ENCODE peak calls at places on chromosomes 3 and 15, in six cellular contexts. E is HCT116, N is SK-N-SH, M is Panc1, K is K562, I is H1. X is an unnamed sample.

GRCh38 chr3:171654809-171655208 is 155.5 kb downstream of the PLD1 start:
- DNase-seq in E (no peak), N (no peak), M (no peak), K (no peak), I (no peak), X (no peak)

GRCh38 chr15:52112203-52112750 is 298 bp downstream of the BCL2L10 start:
- DNase-seq in E (no peak), N (peak), M (no peak), K (no peak), I (no peak), X (no peak)

GRCh38 chr3:191094057-191094456 is 105.0 kb upstream of the OSTN start:
- DNase-seq in E (no peak), N (no peak), M (peak), K (no peak), I (no peak), X (no peak)

GRCh38 chr3:15513121-15513520 is 8.4 kb downstream of the COLQ start:
- DNase-seq in E (no peak), N (no peak), M (no peak), K (no peak), I (no peak), X (no peak)

GRCh38 chr3:172289583-172289982 is 158.7 kb downstream of the GHSR start:
- DNase-seq in E (no peak), N (peak), M (no peak), K (no peak), I (no peak), X (no peak)

GRCh38 chr3:82053236-82053635 is 291.8 kb upstream of the GBE1 start:
- DNase-seq in E (no peak), N (no peak), M (no peak), K (no peak), I (no peak), X (no peak)

GRCh38 chr15:74827632-74828031 is 1.2 kb downstream of the CPLX3 start:
- DNase-seq in E (no peak), N (no peak), M (no peak), K (no peak), I (no peak), X (no peak)

GRCh38 chr3:37997791-37998370 is 7.3 kb downstream of the VILL start:
- DNase-seq in E (no peak), N (no peak), M (no peak), K (no peak), I (no peak), X (no peak)

GRCh38 chr3:9951598-9951961 is 628 bp downstream of the PRRT3 start:
- DNase-seq in E (no peak), N (peak), M (no peak), K (no peak), I (no peak), X (no peak)

GRCh38 chr3:86180696-86181095 is 810.3 kb downstream of the VGLL3 start:
- DNase-seq in E (no peak), N (peak), M (no peak), K (no peak), I (no peak), X (peak)

GRCh38 chr15:58492661-58493397 is 61.0 kb downstream of the LIPC start:
- DNase-seq in E (no peak), N (no peak), M (no peak), K (peak), I (no peak), X (no peak)

GRCh38 chr15:64549860-64550259 is 89.5 kb downstream of the ZNF609 start:
- DNase-seq in E (no peak), N (no peak), M (no peak), K (no peak), I (no peak), X (no peak)

GRCh38 chr15:64552281-64552948 is 92.0 kb downstream of the ZNF609 start:
- DNase-seq in E (no peak), N (no peak), M (no peak), K (no peak), I (no peak), X (no peak)

GRCh38 chr15:64544450-64544849 is 84.1 kb downstream of the ZNF609 start:
- DNase-seq in E (no peak), N (no peak), M (no peak), K (no peak), I (no peak), X (no peak)

DNA sequence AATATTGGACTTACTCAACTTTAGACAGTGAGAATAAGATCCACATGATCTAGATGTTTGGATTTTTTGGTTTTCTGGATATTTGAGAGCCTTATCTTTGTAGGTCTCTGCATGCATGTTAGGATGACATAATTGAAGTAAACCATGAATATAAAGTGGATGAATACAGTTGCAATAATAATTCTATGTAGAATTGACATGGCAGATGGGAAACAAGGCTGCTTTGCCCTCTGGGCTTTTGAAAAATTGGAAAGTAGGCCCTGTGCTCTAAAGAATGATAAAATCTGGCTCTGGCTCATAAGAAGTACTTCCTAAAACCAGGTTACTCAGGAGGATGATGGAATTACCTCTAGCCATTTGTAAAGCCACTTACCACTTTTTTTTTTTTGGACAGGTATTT is 86.9 kb downstream of the ZNF609 start:
- DNase-seq in E (no peak), N (peak), M (no peak), K (no peak), I (no peak), X (no peak)
- TF ChIP-seq SIN3A in E (no peak), N (no peak), M (no peak), K (no peak), I (no peak), X (no peak)

GRCh38 chr3:59595830-59596229 is 546.0 kb upstream of the CFAP20DC start:
- DNase-seq in E (no peak), N (no peak), M (no peak), K (no peak), I (no peak), X (no peak)
- TF ChIP-seq SIN3A in E (no peak), N (no peak), M (no peak), K (no peak), I (no peak), X (no peak)

GRCh38 chr3:3665546-3665945 is 133.7 kb upstream of the LRRN1 start:
- DNase-seq in E (no peak), N (no peak), M (no peak), K (no peak), I (no peak), X (no peak)
- TF ChIP-seq SIN3A in E (no peak), N (no peak), M (no peak), K (no peak), I (no peak), X (no peak)

DNA sequence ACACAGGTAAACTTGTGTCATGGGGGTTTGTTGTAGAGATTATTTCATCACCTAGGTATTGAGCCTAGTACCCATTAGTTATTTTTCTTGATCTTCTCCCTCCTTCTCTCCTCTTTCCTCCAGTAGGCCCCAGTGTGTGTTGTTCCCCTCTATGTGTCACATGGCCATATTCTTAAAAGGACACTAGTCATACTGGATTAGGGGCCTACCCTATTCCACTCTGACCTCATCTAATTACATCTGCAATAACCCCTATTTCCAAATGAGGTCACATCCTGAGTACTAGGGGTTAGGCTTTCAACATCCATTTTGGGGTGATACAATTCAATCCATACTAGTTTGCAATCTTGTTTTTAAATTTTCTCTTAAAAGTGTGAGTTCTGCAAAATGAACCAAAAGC is 142.8 kb downstream of the IMPG2 start:
- DNase-seq in E (no peak), N (no peak), M (no peak), K (no peak), I (no peak), X (no peak)
- TF ChIP-seq SIN3A in E (no peak), N (no peak), M (no peak), K (no peak), I (no peak), X (no peak)

GRCh38 chr3:188581791-188582190 is 427.8 kb downstream of the LPP start:
- DNase-seq in E (no peak), N (no peak), M (no peak), K (no peak), I (no peak), X (no peak)

GRCh38 chr3:188581365-188581764 is 427.4 kb downstream of the LPP start:
- DNase-seq in E (no peak), N (no peak), M (no peak), K (no peak), I (no peak), X (peak)

GRCh38 chr3:188583476-188584161 is 429.7 kb downstream of the LPP start:
- DNase-seq in E (no peak), N (no peak), M (no peak), K (no peak), I (no peak), X (no peak)

GRCh38 chr3:188584958-188585689 is 431.2 kb downstream of the LPP start:
- DNase-seq in E (no peak), N (no peak), M (no peak), K (no peak), I (no peak), X (no peak)

DNA sequence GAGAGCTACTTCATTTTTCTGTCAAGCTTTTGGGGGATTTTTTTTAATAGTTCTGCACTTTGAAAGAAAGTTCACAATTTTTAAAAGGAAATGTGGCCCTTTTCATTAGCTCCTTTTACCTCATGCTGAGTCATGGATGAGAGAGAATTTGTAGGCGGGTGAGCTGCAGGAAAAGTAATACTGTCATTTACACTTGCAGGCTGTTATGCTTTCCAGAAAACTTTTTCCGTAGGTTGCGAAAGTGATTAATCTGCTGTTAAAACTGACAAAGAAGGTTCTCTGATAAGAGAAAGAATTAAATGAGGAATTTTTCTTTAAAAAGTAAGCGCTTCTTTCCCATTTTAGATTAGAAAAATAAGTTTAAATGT is 430.2 kb downstream of the LPP start:
- DNase-seq in E (no peak), N (no peak), M (no peak), K (no peak), I (no peak), X (no peak)
- TF ChIP-seq SIN3A in E (no peak), N (no peak), M (no peak), K (no peak), I (no peak), X (no peak)

GRCh38 chr3:23607184-23607847 is 198.4 kb upstream of the UBE2E1 start:
- DNase-seq in E (no peak), N (no peak), M (no peak), K (no peak), I (no peak), X (no peak)

GRCh38 chr3:23615068-23615467 is 190.7 kb upstream of the UBE2E1 start:
- DNase-seq in E (no peak), N (no peak), M (no peak), K (no peak), I (no peak), X (no peak)

GRCh38 chr3:23612296-23612891 is 193.4 kb upstream of the UBE2E1 start:
- DNase-seq in E (no peak), N (no peak), M (peak), K (no peak), I (no peak), X (no peak)

GRCh38 chr3:23608650-23609049 is 197.1 kb upstream of the UBE2E1 start:
- DNase-seq in E (no peak), N (no peak), M (no peak), K (no peak), I (no peak), X (no peak)

GRCh38 chr3:23611737-23612295 is 193.9 kb upstream of the UBE2E1 start:
- DNase-seq in E (no peak), N (no peak), M (no peak), K (no peak), I (no peak), X (no peak)
- TF ChIP-seq SIN3A in E (no peak), N (no peak), M (no peak), K (no peak), I (no peak), X (no peak)

GRCh38 chr15:70245932-70246622 is 148.4 kb upstream of the TLE3 start:
- DNase-seq in E (peak), N (no peak), M (no peak), K (no peak), I (no peak), X (no peak)
- TF ChIP-seq SIN3A in E (no peak), N (no peak), M (no peak), K (no peak), I (no peak), X (no peak)

DNA sequence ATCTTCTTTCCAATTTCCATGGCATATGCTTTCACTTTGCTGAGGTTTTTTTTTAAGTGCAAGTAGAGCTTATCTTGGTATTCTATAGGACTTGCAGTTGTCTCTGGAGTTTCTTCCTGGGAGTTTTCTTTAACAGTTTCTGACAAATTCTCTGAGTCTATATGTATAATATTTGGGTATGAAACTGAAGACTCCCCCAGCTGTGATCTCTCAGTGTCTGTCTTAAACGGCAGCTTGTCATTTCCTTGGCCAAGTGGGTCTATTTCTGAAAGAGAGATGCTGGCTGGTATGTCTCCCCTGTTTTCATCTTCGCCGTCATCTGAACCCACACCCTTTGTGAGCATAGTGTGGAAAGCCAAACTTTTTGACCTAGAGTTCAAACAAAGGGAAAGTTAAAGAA is 73.3 kb upstream of the PTX3 start:
- DNase-seq in E (no peak), N (no peak), M (no peak), K (no peak), I (no peak), X (no peak)
- TF ChIP-seq SIN3A in E (no peak), N (peak), M (no peak), K (no peak), I (no peak), X (no peak)

DNA sequence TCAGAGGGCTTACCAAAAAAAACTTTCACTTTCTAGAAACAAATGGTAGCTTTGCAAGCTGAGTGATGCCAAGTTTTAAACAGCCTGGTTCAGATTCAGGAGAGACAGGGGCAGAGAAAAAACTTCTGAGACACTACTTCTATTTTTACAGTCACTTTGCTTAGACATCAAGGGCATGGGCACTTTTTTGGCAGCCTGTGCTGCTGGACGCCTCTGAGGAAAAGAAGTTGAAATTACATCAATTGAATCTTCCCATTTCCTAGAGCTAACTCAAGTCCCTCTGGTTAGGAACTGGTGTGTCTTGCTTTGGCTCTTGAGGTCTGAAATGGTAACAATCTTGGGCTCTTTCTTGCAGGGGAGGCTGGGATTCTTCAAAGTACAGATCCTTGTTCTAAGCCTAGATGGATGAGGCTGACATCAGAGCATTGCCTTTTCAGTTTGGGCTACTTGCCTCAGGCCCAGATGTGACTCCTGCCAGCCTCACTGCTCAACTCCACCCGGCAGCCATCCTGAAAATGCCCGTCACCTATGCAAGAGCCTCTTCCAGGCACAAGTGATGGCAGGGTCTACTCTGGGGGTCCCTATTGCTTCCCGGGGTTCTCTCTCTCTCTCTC is 357.5 kb downstream of the FOXP1 start:
- DNase-seq in E (no peak), N (no peak), M (no peak), K (no peak), I (no peak), X (no peak)
- TF ChIP-seq SIN3A in E (no peak), N (no peak), M (no peak), K (no peak), I (no peak), X (no peak)